ENCODE peak calls at places on chromosomes 7 and 10, in six cellular contexts. One of them, this sample, is unnamed.

GRCh38 chr10:131691481-131692090 is 209.2 kb upstream of the PPP2R2D start:
- DNase-seq in OCI-LY7: no peak
- DNase-seq in CD8-positive, alpha-beta T cell: no peak
- DNase-seq in left ventricle myocardium inferior: no peak
- DNase-seq in mammary epithelial cell: no peak
- DNase-seq in neural crest cell: no peak
- DNase-seq in this sample: no peak

GRCh38 chr10:13658864-13659685 is 72.3 kb downstream of the PRPF18 start:
- DNase-seq in CD8-positive, alpha-beta T cell: no peak
- DNase-seq in mammary epithelial cell: no peak
- DNase-seq in left ventricle myocardium inferior: peak
- DNase-seq in neural crest cell: no peak
- DNase-seq in OCI-LY7: no peak
- DNase-seq in this sample: no peak

GRCh38 chr7:14834456-14834855 is 68.1 kb downstream of the DGKB start:
- DNase-seq in CD8-positive, alpha-beta T cell: no peak
- DNase-seq in OCI-LY7: no peak
- DNase-seq in mammary epithelial cell: no peak
- DNase-seq in neural crest cell: no peak
- DNase-seq in left ventricle myocardium inferior: no peak
- DNase-seq in this sample: no peak

GRCh38 chr7:127578036-127578684 is 7.2 kb downstream of the GCC1 start:
- DNase-seq in mammary epithelial cell: no peak
- DNase-seq in left ventricle myocardium inferior: no peak
- DNase-seq in neural crest cell: no peak
- DNase-seq in CD8-positive, alpha-beta T cell: no peak
- DNase-seq in OCI-LY7: no peak
- DNase-seq in this sample: no peak

GRCh38 chr10:80530251-80530650 is 7.5 kb upstream of the SH2D4B start:
- DNase-seq in CD8-positive, alpha-beta T cell: peak
- DNase-seq in OCI-LY7: peak
- DNase-seq in neural crest cell: no peak
- DNase-seq in left ventricle myocardium inferior: no peak
- DNase-seq in mammary epithelial cell: no peak
- DNase-seq in this sample: no peak

GRCh38 chr10:693506-693905 is 4.0 kb upstream of the DIP2C start:
- DNase-seq in neural crest cell: no peak
- DNase-seq in mammary epithelial cell: no peak
- DNase-seq in left ventricle myocardium inferior: no peak
- DNase-seq in CD8-positive, alpha-beta T cell: no peak
- DNase-seq in OCI-LY7: no peak
- DNase-seq in this sample: no peak

GRCh38 chr10:113135025-113135424 is 185.0 kb downstream of the TCF7L2 start:
- DNase-seq in left ventricle myocardium inferior: no peak
- DNase-seq in OCI-LY7: no peak
- DNase-seq in CD8-positive, alpha-beta T cell: no peak
- DNase-seq in neural crest cell: peak
- DNase-seq in mammary epithelial cell: no peak
- DNase-seq in this sample: no peak

GRCh38 chr10:68543004-68543918 is 15.9 kb upstream of the SLC25A16 start:
- DNase-seq in neural crest cell: no peak
- DNase-seq in CD8-positive, alpha-beta T cell: no peak
- DNase-seq in left ventricle myocardium inferior: no peak
- DNase-seq in mammary epithelial cell: peak
- DNase-seq in OCI-LY7: no peak
- DNase-seq in this sample: no peak

GRCh38 chr7:157633465-157634185 is 296.8 kb downstream of the DNAJB6 start:
- DNase-seq in neural crest cell: no peak
- DNase-seq in left ventricle myocardium inferior: no peak
- DNase-seq in CD8-positive, alpha-beta T cell: no peak
- DNase-seq in OCI-LY7: no peak
- DNase-seq in mammary epithelial cell: no peak
- DNase-seq in this sample: no peak

GRCh38 chr7:157558061-157558460 is 221.3 kb downstream of the DNAJB6 start:
- DNase-seq in left ventricle myocardium inferior: no peak
- DNase-seq in neural crest cell: no peak
- DNase-seq in mammary epithelial cell: no peak
- DNase-seq in CD8-positive, alpha-beta T cell: no peak
- DNase-seq in OCI-LY7: no peak
- DNase-seq in this sample: no peak

GRCh38 chr7:42493436-42494198 is 256.6 kb upstream of the GLI3 start:
- DNase-seq in mammary epithelial cell: peak
- DNase-seq in OCI-LY7: no peak
- DNase-seq in CD8-positive, alpha-beta T cell: no peak
- DNase-seq in left ventricle myocardium inferior: peak
- DNase-seq in neural crest cell: peak
- DNase-seq in this sample: no peak

GRCh38 chr10:113093188-113094113 is 143.4 kb downstream of the TCF7L2 start:
- DNase-seq in neural crest cell: no peak
- DNase-seq in mammary epithelial cell: peak
- DNase-seq in OCI-LY7: no peak
- DNase-seq in CD8-positive, alpha-beta T cell: no peak
- DNase-seq in left ventricle myocardium inferior: no peak
- DNase-seq in this sample: no peak

GRCh38 chr7:103343758-103344452 is 662 bp downstream of the DNAJC2 start:
- DNase-seq in neural crest cell: no peak
- DNase-seq in CD8-positive, alpha-beta T cell: peak
- DNase-seq in OCI-LY7: peak
- DNase-seq in left ventricle myocardium inferior: no peak
- DNase-seq in mammary epithelial cell: peak
- DNase-seq in this sample: no peak

GRCh38 chr7:24908757-24909156 is 71.2 kb downstream of the OSBPL3 start:
- DNase-seq in mammary epithelial cell: no peak
- DNase-seq in OCI-LY7: no peak
- DNase-seq in left ventricle myocardium inferior: no peak
- DNase-seq in neural crest cell: no peak
- DNase-seq in CD8-positive, alpha-beta T cell: no peak
- DNase-seq in this sample: no peak

GRCh38 chr10:99528867-99529285 is 3.9 kb upstream of the NKX2-3 start:
- DNase-seq in left ventricle myocardium inferior: no peak
- DNase-seq in neural crest cell: no peak
- DNase-seq in OCI-LY7: no peak
- DNase-seq in mammary epithelial cell: no peak
- DNase-seq in CD8-positive, alpha-beta T cell: no peak
- DNase-seq in this sample: no peak

GRCh38 chr7:8018961-8019360 is 50.4 kb downstream of the GLCCI1 start:
- DNase-seq in mammary epithelial cell: no peak
- DNase-seq in OCI-LY7: no peak
- DNase-seq in left ventricle myocardium inferior: no peak
- DNase-seq in neural crest cell: no peak
- DNase-seq in CD8-positive, alpha-beta T cell: no peak
- DNase-seq in this sample: no peak

GRCh38 chr10:69437321-69438259 is 13.7 kb upstream of the TSPAN15 start:
- DNase-seq in CD8-positive, alpha-beta T cell: no peak
- DNase-seq in left ventricle myocardium inferior: no peak
- DNase-seq in neural crest cell: no peak
- DNase-seq in OCI-LY7: no peak
- DNase-seq in mammary epithelial cell: no peak
- DNase-seq in this sample: no peak

GRCh38 chr7:98826811-98827231 is 43.0 kb downstream of the TMEM130 start:
- DNase-seq in neural crest cell: no peak
- DNase-seq in mammary epithelial cell: no peak
- DNase-seq in CD8-positive, alpha-beta T cell: no peak
- DNase-seq in OCI-LY7: no peak
- DNase-seq in left ventricle myocardium inferior: peak
- DNase-seq in this sample: no peak

GRCh38 chr7:20959281-20959680 is 172.6 kb upstream of the SP8 start:
- DNase-seq in mammary epithelial cell: no peak
- DNase-seq in OCI-LY7: no peak
- DNase-seq in left ventricle myocardium inferior: no peak
- DNase-seq in neural crest cell: no peak
- DNase-seq in CD8-positive, alpha-beta T cell: no peak
- DNase-seq in this sample: no peak

GRCh38 chr7:51009716-51010496 is 227.2 kb upstream of the GRB10 start:
- DNase-seq in left ventricle myocardium inferior: no peak
- DNase-seq in OCI-LY7: no peak
- DNase-seq in CD8-positive, alpha-beta T cell: no peak
- DNase-seq in mammary epithelial cell: peak
- DNase-seq in neural crest cell: no peak
- DNase-seq in this sample: no peak

DNA sequence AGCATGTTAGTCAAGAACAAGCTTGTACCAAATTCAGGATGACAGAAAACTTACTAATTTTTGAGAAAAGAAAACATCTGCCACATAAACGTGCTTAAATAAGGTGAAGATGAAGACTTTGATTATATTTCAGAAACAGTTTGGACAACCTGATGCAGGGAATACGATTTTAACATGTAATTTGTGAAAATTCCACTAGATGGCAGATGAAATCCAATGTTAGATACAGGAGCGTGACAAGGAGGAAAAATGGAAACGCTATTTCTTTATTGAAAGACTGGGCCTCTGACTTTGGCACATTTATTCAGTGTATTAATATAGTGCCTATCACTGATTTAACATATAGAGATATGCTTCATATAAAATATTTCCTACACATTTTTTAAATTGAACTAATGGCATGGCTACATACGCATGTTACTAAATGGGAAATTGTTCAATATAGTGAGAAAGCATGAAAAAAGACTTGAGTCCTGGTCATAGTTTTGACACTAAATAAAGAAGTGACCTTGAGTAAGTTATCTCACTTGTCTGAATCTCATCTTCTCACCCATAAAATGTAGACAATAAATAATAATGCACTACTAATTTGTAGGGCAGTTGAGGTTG is 60.7 kb downstream of the CD36 start:
- DNase-seq in left ventricle myocardium inferior: no peak
- DNase-seq in CD8-positive, alpha-beta T cell: no peak
- DNase-seq in mammary epithelial cell: peak
- DNase-seq in neural crest cell: no peak
- DNase-seq in OCI-LY7: peak
- DNase-seq in this sample: no peak
- TF ChIP-seq CTCF in left ventricle myocardium inferior: peak
- TF ChIP-seq CTCF in CD8-positive, alpha-beta T cell: peak
- TF ChIP-seq CTCF in mammary epithelial cell: peak
- TF ChIP-seq CTCF in neural crest cell: peak
- TF ChIP-seq CTCF in OCI-LY7: peak
- TF ChIP-seq CTCF in this sample: peak

GRCh38 chr10:84007482-84007881 is 131.8 kb upstream of the GHITM start:
- DNase-seq in mammary epithelial cell: no peak
- DNase-seq in neural crest cell: no peak
- DNase-seq in OCI-LY7: no peak
- DNase-seq in left ventricle myocardium inferior: no peak
- DNase-seq in CD8-positive, alpha-beta T cell: no peak
- DNase-seq in this sample: no peak

GRCh38 chr10:84012831-84013458 is 126.4 kb upstream of the GHITM start:
- DNase-seq in CD8-positive, alpha-beta T cell: no peak
- DNase-seq in mammary epithelial cell: no peak
- DNase-seq in left ventricle myocardium inferior: no peak
- DNase-seq in OCI-LY7: no peak
- DNase-seq in neural crest cell: no peak
- DNase-seq in this sample: no peak

GRCh38 chr10:84004206-84004605 is 135.1 kb upstream of the GHITM start:
- DNase-seq in neural crest cell: no peak
- DNase-seq in mammary epithelial cell: no peak
- DNase-seq in OCI-LY7: no peak
- DNase-seq in CD8-positive, alpha-beta T cell: no peak
- DNase-seq in left ventricle myocardium inferior: no peak
- DNase-seq in this sample: no peak

GRCh38 chr10:84008878-84009277 is 130.4 kb upstream of the GHITM start:
- DNase-seq in CD8-positive, alpha-beta T cell: no peak
- DNase-seq in OCI-LY7: peak
- DNase-seq in left ventricle myocardium inferior: no peak
- DNase-seq in neural crest cell: peak
- DNase-seq in mammary epithelial cell: no peak
- DNase-seq in this sample: no peak
- TF ChIP-seq CTCF in CD8-positive, alpha-beta T cell: peak
- TF ChIP-seq CTCF in OCI-LY7: peak
- TF ChIP-seq CTCF in left ventricle myocardium inferior: peak
- TF ChIP-seq CTCF in neural crest cell: peak
- TF ChIP-seq CTCF in mammary epithelial cell: peak
- TF ChIP-seq CTCF in this sample: peak

GRCh38 chr7:116951366-116952292 is 1.7 kb upstream of the ST7 start:
- DNase-seq in CD8-positive, alpha-beta T cell: no peak
- DNase-seq in neural crest cell: no peak
- DNase-seq in OCI-LY7: peak
- DNase-seq in left ventricle myocardium inferior: no peak
- DNase-seq in mammary epithelial cell: no peak
- DNase-seq in this sample: no peak
- TF ChIP-seq CTCF in CD8-positive, alpha-beta T cell: no peak
- TF ChIP-seq CTCF in neural crest cell: no peak
- TF ChIP-seq CTCF in OCI-LY7: no peak
- TF ChIP-seq CTCF in left ventricle myocardium inferior: no peak
- TF ChIP-seq CTCF in mammary epithelial cell: no peak
- TF ChIP-seq CTCF in this sample: no peak

GRCh38 chr10:127813290-127813689 is 76.3 kb downstream of the FOXI2 start:
- DNase-seq in neural crest cell: no peak
- DNase-seq in mammary epithelial cell: no peak
- DNase-seq in OCI-LY7: no peak
- DNase-seq in left ventricle myocardium inferior: no peak
- DNase-seq in CD8-positive, alpha-beta T cell: no peak
- DNase-seq in this sample: no peak

GRCh38 chr10:127815147-127815546 is 77.6 kb downstream of the CLRN3 start:
- DNase-seq in CD8-positive, alpha-beta T cell: no peak
- DNase-seq in left ventricle myocardium inferior: no peak
- DNase-seq in mammary epithelial cell: no peak
- DNase-seq in neural crest cell: no peak
- DNase-seq in OCI-LY7: no peak
- DNase-seq in this sample: no peak
- TF ChIP-seq CTCF in CD8-positive, alpha-beta T cell: no peak
- TF ChIP-seq CTCF in left ventricle myocardium inferior: no peak
- TF ChIP-seq CTCF in mammary epithelial cell: peak
- TF ChIP-seq CTCF in neural crest cell: peak
- TF ChIP-seq CTCF in OCI-LY7: peak
- TF ChIP-seq CTCF in this sample: peak

GRCh38 chr7:38751416-38751815 is 120.2 kb upstream of the AMPH start:
- DNase-seq in CD8-positive, alpha-beta T cell: no peak
- DNase-seq in left ventricle myocardium inferior: no peak
- DNase-seq in neural crest cell: no peak
- DNase-seq in OCI-LY7: no peak
- DNase-seq in mammary epithelial cell: no peak
- DNase-seq in this sample: no peak

GRCh38 chr7:38744746-38745145 is 113.6 kb upstream of the AMPH start:
- DNase-seq in CD8-positive, alpha-beta T cell: no peak
- DNase-seq in mammary epithelial cell: peak
- DNase-seq in left ventricle myocardium inferior: no peak
- DNase-seq in OCI-LY7: no peak
- DNase-seq in neural crest cell: no peak
- DNase-seq in this sample: no peak

GRCh38 chr7:38748056-38748610 is 117.0 kb upstream of the AMPH start:
- DNase-seq in mammary epithelial cell: no peak
- DNase-seq in CD8-positive, alpha-beta T cell: no peak
- DNase-seq in left ventricle myocardium inferior: no peak
- DNase-seq in neural crest cell: no peak
- DNase-seq in OCI-LY7: no peak
- DNase-seq in this sample: no peak

DNA sequence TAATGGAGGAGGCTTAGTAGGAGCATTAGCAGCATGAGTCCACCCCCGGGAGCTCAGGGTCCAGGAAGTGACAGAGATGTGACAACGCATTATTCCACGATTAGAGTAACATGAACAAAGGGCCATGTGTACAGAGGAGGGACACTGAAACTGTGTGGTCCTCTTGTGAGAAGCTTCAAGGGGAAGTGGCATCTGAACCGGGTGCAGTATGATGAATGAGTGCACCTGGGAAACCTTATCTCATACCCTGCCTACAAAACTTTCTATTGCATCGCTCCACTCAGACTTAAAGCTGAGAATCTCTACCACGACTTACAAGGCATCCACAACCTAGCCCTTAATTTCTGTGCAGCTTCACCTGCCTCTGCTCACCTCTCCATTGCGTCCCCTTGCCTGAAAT is 115.3 kb upstream of the AMPH start:
- DNase-seq in OCI-LY7: no peak
- DNase-seq in CD8-positive, alpha-beta T cell: no peak
- DNase-seq in left ventricle myocardium inferior: no peak
- DNase-seq in mammary epithelial cell: no peak
- DNase-seq in neural crest cell: no peak
- DNase-seq in this sample: no peak
- TF ChIP-seq CTCF in OCI-LY7: no peak
- TF ChIP-seq CTCF in CD8-positive, alpha-beta T cell: no peak
- TF ChIP-seq CTCF in left ventricle myocardium inferior: no peak
- TF ChIP-seq CTCF in mammary epithelial cell: no peak
- TF ChIP-seq CTCF in neural crest cell: no peak
- TF ChIP-seq CTCF in this sample: no peak